ENCODE peak calls at places on chromosomes 3 and 15, in ten cellular contexts. I is mucosa of descending colon; B is neural progenitor cell; N is esophagus muscularis mucosa; J is breast epithelium; R is Panc1; V is hepatocyte; P is CD8-positive, alpha-beta T cell; D is stomach; L is IMR-90. F is an unnamed sample.

GRCh38 chr3:185693985-185694675 is 108.0 kb downstream of the SENP2 start:
- DNase-seq in L (peak; percentile 59), I (no peak), J (no peak), V (no peak), D (no peak), R (no peak), B (no peak), N (peak; percentile 42), P (no peak), F (no peak)

GRCh38 chr3:123105201-123106189 is 38.7 kb downstream of the PDIA5 start:
- DNase-seq in P (no peak), N (no peak), D (no peak), J (no peak), I (no peak), B (peak; percentile 60), V (no peak), R (no peak), L (no peak), F (no peak)

GRCh38 chr3:134374791-134375541 is 719 bp upstream of the AMOTL2 start:
- DNase-seq in V (peak; percentile 72), L (no peak), J (no peak), P (no peak), B (peak; percentile 75), N (no peak), R (no peak), I (peak; percentile 76), D (peak; percentile 77), F (peak; percentile 66)

GRCh38 chr3:58094657-58095056 is 86.4 kb downstream of the FLNB start:
- DNase-seq in P (no peak), N (no peak), L (no peak), J (no peak), V (no peak), D (no peak), B (no peak), I (no peak), R (no peak), F (no peak)

GRCh38 chr3:11091088-11091590 is 63.2 kb upstream of the HRH1 start:
- DNase-seq in J (no peak), R (no peak), P (no peak), V (no peak), B (peak; percentile 61), N (no peak), I (no peak), D (no peak), L (peak; percentile 39), F (no peak)

GRCh38 chr3:49903451-49904424 is at the start of gene MST1R:
- DNase-seq in R (no peak), I (peak; percentile 96), D (peak; percentile 94), B (peak; percentile 89), V (peak; percentile 92), L (no peak), J (peak; percentile 87), N (no peak), P (peak; percentile 83), F (peak; percentile 94)

GRCh38 chr3:142973217-142974009 is 9.9 kb upstream of the PAQR9 start:
- DNase-seq in J (no peak), V (no peak), L (no peak), D (no peak), P (no peak), I (no peak), N (no peak), R (no peak), B (no peak), F (no peak)

GRCh38 chr3:140023616-140024530 is 88.9 kb downstream of the CLSTN2 start:
- DNase-seq in L (no peak), D (peak; percentile 63), I (peak; percentile 33), N (peak; percentile 81), R (no peak), B (no peak), P (no peak), J (no peak), V (no peak), F (no peak)

GRCh38 chr3:133390715-133391114 is 9.1 kb upstream of the BFSP2 start:
- DNase-seq in D (no peak), N (no peak), I (no peak), L (no peak), J (no peak), P (no peak), V (no peak), B (no peak), R (no peak), F (no peak)

GRCh38 chr3:169668957-169669681 is 5.6 kb upstream of the MECOM start:
- DNase-seq in B (peak; percentile 92), I (peak; percentile 88), V (peak; percentile 90), R (no peak), D (peak; percentile 91), N (no peak), P (peak; percentile 30), L (peak; percentile 50), J (no peak), F (peak; percentile 95)

GRCh38 chr3:95923496-95924210 is 890.7 kb upstream of the EPHA6 start:
- DNase-seq in P (no peak), V (peak; percentile 75), D (no peak), N (no peak), J (no peak), R (no peak), I (no peak), B (no peak), L (peak; percentile 94), F (peak; percentile 72)

GRCh38 chr15:76196286-76196948 is 114.9 kb downstream of the ETFA start:
- DNase-seq in L (peak; percentile 89), V (peak; percentile 90), P (no peak), N (no peak), I (peak; percentile 80), J (peak; percentile 66), B (no peak), D (peak; percentile 82), R (no peak), F (peak; percentile 66)

GRCh38 chr15:80109388-80109787 is 43.4 kb upstream of the FAH start:
- DNase-seq in R (no peak), J (no peak), P (no peak), B (no peak), I (no peak), L (no peak), V (no peak), D (no peak), N (no peak), F (no peak)

GRCh38 chr3:133983576-133984560 is 45.9 kb downstream of the SLCO2A1 start:
- DNase-seq in D (no peak), P (no peak), I (no peak), R (no peak), L (no peak), N (no peak), V (no peak), B (no peak), J (no peak), F (no peak)

GRCh38 chr3:187024561-187025226 is 94.4 kb downstream of the ST6GAL1 start:
- DNase-seq in V (no peak), B (no peak), J (no peak), N (no peak), R (no peak), I (no peak), L (no peak), D (no peak), P (no peak), F (no peak)

GRCh38 chr3:187026321-187026678 is 96.0 kb downstream of the ST6GAL1 start:
- DNase-seq in J (no peak), P (no peak), V (no peak), B (no peak), D (no peak), L (no peak), N (no peak), I (no peak), R (no peak), F (no peak)

GRCh38 chr3:187025656-187026320 is 95.5 kb downstream of the ST6GAL1 start:
- DNase-seq in D (no peak), L (no peak), J (no peak), B (no peak), R (no peak), N (no peak), P (peak; percentile 39), I (no peak), V (no peak), F (no peak)

GRCh38 chr3:187025254-187025655 is 94.9 kb downstream of the ST6GAL1 start:
- DNase-seq in N (no peak), V (no peak), B (no peak), D (no peak), J (no peak), L (no peak), R (no peak), I (no peak), P (peak; percentile 48), F (no peak)

DNA sequence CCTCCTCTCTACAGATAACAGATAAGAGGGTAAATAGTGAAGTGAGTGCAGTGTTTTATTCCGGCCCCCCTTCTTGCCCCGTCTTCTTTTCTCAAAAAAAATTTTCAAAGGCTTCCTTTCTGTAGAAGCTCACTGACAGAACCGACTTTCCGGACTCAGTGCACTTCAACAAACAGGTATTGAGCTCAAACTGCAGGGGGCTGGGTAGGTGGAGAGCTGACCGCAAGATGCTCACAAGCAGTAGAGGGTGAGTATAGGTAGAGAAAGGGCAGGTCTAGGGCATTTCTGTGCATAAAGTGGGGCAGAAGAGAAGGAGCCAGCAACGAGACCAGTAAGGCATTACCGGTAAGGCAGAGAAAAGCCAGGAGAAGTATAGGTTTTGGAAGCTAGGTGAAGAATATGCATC is 97.2 kb downstream of the ST6GAL1 start:
- DNase-seq in V (no peak), P (peak; percentile 77), B (no peak), N (no peak), L (no peak), D (no peak), I (no peak), J (no peak), R (no peak), F (no peak)
- H3K4me3 ChIP-seq in V (no peak overlapping the region), P (peak overlapping the region; percentile 49), B (no peak overlapping the region), N (no peak overlapping the region), L (no peak overlapping the region), D (no peak overlapping the region), I (no peak overlapping the region), J (no peak overlapping the region), R (no peak overlapping the region), F (no peak overlapping the region)

DNA sequence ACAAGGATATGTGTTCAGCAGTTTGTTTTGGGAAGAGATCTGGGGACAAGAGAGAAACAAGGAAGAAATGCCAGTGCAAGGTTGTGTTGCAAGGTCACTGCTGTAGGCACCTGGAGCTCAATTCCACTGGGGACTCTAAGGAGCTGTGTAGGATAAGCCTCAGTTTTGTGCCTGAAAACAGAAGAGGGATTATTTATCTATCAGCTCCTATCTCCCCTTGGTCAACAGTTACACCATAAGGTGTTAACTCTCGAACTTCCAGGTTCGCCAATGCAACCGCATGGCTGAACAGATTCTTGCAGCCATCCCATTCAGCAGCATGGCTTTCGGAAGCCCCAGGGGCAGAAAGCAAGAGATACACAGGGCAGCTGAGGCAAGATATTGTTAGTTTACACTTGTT is 41.6 kb upstream of the CNOT10 start:
- DNase-seq in R (no peak), V (no peak), D (no peak), I (no peak), J (no peak), B (no peak), P (no peak), L (no peak), N (peak; percentile 64), F (no peak)
- TF ChIP-seq CTCF in R (no peak), V (no peak), D (no peak), I (no peak), J (no peak), B (no peak), P (no peak), L (no peak), N (no peak), F (no peak)

GRCh38 chr3:64591606-64592005 is 96.2 kb downstream of the ADAMTS9 start:
- DNase-seq in V (no peak), D (no peak), L (no peak), R (no peak), P (no peak), N (no peak), B (no peak), J (no peak), I (no peak), F (no peak)
- H3K4me1 ChIP-seq in V (no peaks in the 10 kb centered on the region), D (peaks cover 7% of the 10 kb centered on the region), L (no peaks in the 10 kb centered on the region), R (no peaks in the 10 kb centered on the region), P (no peaks in the 10 kb centered on the region), N (peaks cover 59% of the 10 kb centered on the region), B (peaks cover 10% of the 10 kb centered on the region), J (no peaks in the 10 kb centered on the region), I (no peaks in the 10 kb centered on the region), F (no peaks in the 10 kb centered on the region)

GRCh38 chr15:40161693-40162401 is 978 bp downstream of the BUB1B start:
- DNase-seq in R (no peak), V (no peak), L (no peak), B (no peak), N (peak; percentile 12), J (no peak), I (no peak), P (no peak), D (no peak), F (no peak)
- H3K4me3 ChIP-seq in R (peak overlapping the region; percentile 90), V (peak overlapping the region; percentile 79), L (peak overlapping the region; percentile 73), B (peak overlapping the region; percentile 69), N (no peak overlapping the region), J (no peak overlapping the region), I (no peak overlapping the region), P (no peak overlapping the region), D (peak overlapping the region; percentile 84), F (peak overlapping the region; percentile 61)

F was measured in pancreas.